ENCODE peak calls at places on chromosomes 1 and 21, in seven cellular contexts. H is stimulated activated CD8-positive, alpha-beta memory T cell treated with anti-CD3 and anti-CD28 coated beads, Interleukin-4, amount 100 ng/mL, for 24 hours; Z is NCI-H2029 treated with DMSO at 0.1 percent for 48 hours; S is Peyer's patch; N is NCI-H460; G is activated CD4-positive, CD25-positive, alpha-beta regulatory T cell treated with anti-CD3 and anti-CD28 coated beads, Interleukin-2, amount 50 U/mL, for 16 hours; A is EL. F is an unnamed sample.

GRCh38 chr21:44874497-44875331 is 1.2 kb upstream of the PTTG1IP start:
- DNase-seq in Z (no peak), H (no peak), A (peak), N (no peak), S (peak), G (no peak), F (no peak)

GRCh38 chr1:212805767-212806166 is 14.1 kb downstream of the TATDN3 start:
- DNase-seq in G (no peak), Z (no peak), A (no peak), S (no peak), H (no peak), N (no peak), F (no peak)

GRCh38 chr1:15120251-15120945 is 33.1 kb upstream of the TMEM51 start:
- DNase-seq in H (no peak), G (no peak), N (no peak), A (no peak), Z (no peak), S (no peak), F (no peak)

GRCh38 chr21:46349134-46349760 is 25.3 kb downstream of the PCNT start:
- DNase-seq in S (no peak), N (no peak), Z (no peak), G (no peak), A (no peak), H (no peak), F (no peak)

GRCh38 chr1:159712080-159712479 is 2.3 kb downstream of the CRP start:
- DNase-seq in N (no peak), S (no peak), H (no peak), A (no peak), Z (no peak), G (no peak), F (no peak)

GRCh38 chr1:31112223-31112622 is 46.7 kb upstream of the PUM1 start:
- DNase-seq in H (no peak), N (no peak), S (no peak), Z (no peak), A (no peak), G (no peak), F (no peak)

GRCh38 chr1:30680429-30680828 is 43.0 kb downstream of the MATN1 start:
- DNase-seq in A (no peak), N (no peak), H (no peak), S (no peak), Z (no peak), G (no peak), F (no peak)

GRCh38 chr1:23530089-23530749 is 814 bp downstream of the E2F2 start:
- DNase-seq in A (no peak), N (no peak), Z (no peak), H (no peak), G (no peak), S (no peak), F (no peak)

GRCh38 chr1:70043806-70044205 is 161.6 kb downstream of the LRRC40 start:
- DNase-seq in A (peak), S (no peak), H (no peak), Z (no peak), N (peak), G (no peak), F (no peak)

GRCh38 chr1:109792056-109792831 is 28.5 kb upstream of the EPS8L3 start:
- DNase-seq in G (no peak), S (peak), Z (no peak), H (no peak), A (peak), N (peak), F (no peak)

GRCh38 chr1:1001631-1002300 is 1.9 kb upstream of the HES4 start:
- DNase-seq in G (no peak), A (peak), S (peak), N (peak), H (peak), Z (no peak), F (no peak)

GRCh38 chr1:26121854-26122773 is 10.5 kb downstream of the PDIK1L start:
- DNase-seq in Z (no peak), N (no peak), G (no peak), S (no peak), H (no peak), A (no peak), F (no peak)

GRCh38 chr1:221141059-221141458 is 261.8 kb downstream of the HLX start:
- DNase-seq in N (no peak), H (no peak), Z (no peak), G (no peak), S (no peak), A (no peak), F (no peak)

GRCh38 chr1:7521803-7522202 is 249.3 kb upstream of the VAMP3 start:
- DNase-seq in G (no peak), A (no peak), Z (no peak), N (no peak), H (no peak), S (no peak), F (no peak)

GRCh38 chr1:20164694-20165202 is 21.1 kb upstream of the UBXN10 start:
- DNase-seq in N (no peak), S (no peak), G (no peak), Z (no peak), H (no peak), A (no peak), F (no peak)

GRCh38 chr1:151371744-151372410 is 628 bp downstream of the SELENBP1 start:
- DNase-seq in N (peak), H (no peak), S (no peak), Z (peak), A (peak), G (no peak), F (no peak)

GRCh38 chr1:243471754-243472725 is 216.2 kb downstream of the SDCCAG8 start:
- DNase-seq in G (no peak), N (no peak), Z (no peak), H (no peak), S (no peak), A (no peak), F (no peak)

GRCh38 chr1:77539510-77540142 is 142.8 kb downstream of the ZZZ3 start:
- DNase-seq in A (peak), Z (no peak), H (no peak), S (no peak), G (no peak), N (no peak), F (no peak)

GRCh38 chr1:32876341-32877210 is 5.9 kb upstream of the FNDC5 start:
- DNase-seq in Z (no peak), G (no peak), N (peak), S (peak), A (peak), H (peak), F (no peak)